ENCODE peak calls at places on chromosomes 3 and 15, in four cellular contexts. One of them, this sample, is unnamed.
A peak's percentile ranks its signal among the peaks of the same experiment; 100 is the strongest.

GRCh38 chr3:69051796-69052566 is at the start of gene TMF1:
- DNase-seq in substantia nigra: no peak
- DNase-seq in 8988T: peak; percentile 47
- DNase-seq in skeletal muscle cell: peak; percentile 97
- DNase-seq in this sample: no peak

GRCh38 chr3:181103605-181104004 is 114.1 kb upstream of the DNAJC19 start:
- DNase-seq in substantia nigra: no peak
- DNase-seq in 8988T: no peak
- DNase-seq in skeletal muscle cell: no peak
- DNase-seq in this sample: no peak

GRCh38 chr3:176734146-176734545 is 463.1 kb downstream of the TBL1XR1 start:
- DNase-seq in substantia nigra: no peak
- DNase-seq in 8988T: no peak
- DNase-seq in skeletal muscle cell: no peak
- DNase-seq in this sample: no peak

GRCh38 chr3:109927726-109928125 is 590.4 kb upstream of the DPPA4 start:
- DNase-seq in substantia nigra: no peak
- DNase-seq in 8988T: no peak
- DNase-seq in skeletal muscle cell: no peak
- DNase-seq in this sample: no peak

GRCh38 chr3:154921351-154921750 is 158.8 kb upstream of the MME start:
- DNase-seq in substantia nigra: no peak
- DNase-seq in 8988T: no peak
- DNase-seq in skeletal muscle cell: no peak
- DNase-seq in this sample: no peak

GRCh38 chr3:42442640-42443039 is 32.2 kb upstream of the LYZL4 start:
- DNase-seq in substantia nigra: no peak
- DNase-seq in 8988T: no peak
- DNase-seq in skeletal muscle cell: no peak
- DNase-seq in this sample: no peak

GRCh38 chr15:74622758-74623157 is 7.1 kb downstream of the CLK3 start:
- DNase-seq in substantia nigra: no peak
- DNase-seq in 8988T: no peak
- DNase-seq in skeletal muscle cell: no peak
- DNase-seq in this sample: no peak

GRCh38 chr3:28286595-28286994 is 45.2 kb downstream of the CMC1 start:
- DNase-seq in substantia nigra: no peak
- DNase-seq in 8988T: no peak
- DNase-seq in skeletal muscle cell: peak; percentile 3
- DNase-seq in this sample: no peak

GRCh38 chr3:52651592-52651991 is 34.1 kb downstream of the PBRM1 start:
- DNase-seq in substantia nigra: no peak
- DNase-seq in 8988T: no peak
- DNase-seq in skeletal muscle cell: no peak
- DNase-seq in this sample: no peak

GRCh38 chr3:69309810-69310209 is 76.1 kb downstream of the FRMD4B start:
- DNase-seq in substantia nigra: no peak
- DNase-seq in 8988T: no peak
- DNase-seq in skeletal muscle cell: peak; percentile 19
- DNase-seq in this sample: no peak

GRCh38 chr3:133855772-133856171 is 39.9 kb downstream of the RAB6B start:
- DNase-seq in substantia nigra: no peak
- DNase-seq in 8988T: no peak
- DNase-seq in skeletal muscle cell: no peak
- DNase-seq in this sample: no peak

GRCh38 chr15:52710050-52710709 is 31.0 kb upstream of the ATOSA start:
- DNase-seq in substantia nigra: no peak
- DNase-seq in 8988T: no peak
- DNase-seq in skeletal muscle cell: no peak
- DNase-seq in this sample: no peak

GRCh38 chr3:151708868-151709267 is 24.9 kb upstream of the AADACL2 start:
- DNase-seq in substantia nigra: no peak
- DNase-seq in 8988T: no peak
- DNase-seq in skeletal muscle cell: no peak
- DNase-seq in this sample: no peak

GRCh38 chr15:58582150-58582549 is 150.4 kb downstream of the LIPC start:
- DNase-seq in substantia nigra: no peak
- DNase-seq in 8988T: no peak
- DNase-seq in skeletal muscle cell: no peak
- DNase-seq in this sample: no peak

GRCh38 chr3:112117415-112117814 is 15.6 kb downstream of the GCSAM start:
- DNase-seq in substantia nigra: no peak
- DNase-seq in 8988T: no peak
- DNase-seq in skeletal muscle cell: no peak
- DNase-seq in this sample: no peak

GRCh38 chr3:58824285-58824684 is 157.7 kb upstream of the FAM3D start:
- DNase-seq in substantia nigra: peak; percentile 24
- DNase-seq in 8988T: no peak
- DNase-seq in skeletal muscle cell: peak; percentile 24
- DNase-seq in this sample: no peak

GRCh38 chr3:154955907-154956533 is 124.1 kb upstream of the MME start:
- DNase-seq in substantia nigra: no peak
- DNase-seq in 8988T: no peak
- DNase-seq in skeletal muscle cell: no peak
- DNase-seq in this sample: no peak

This sample was measured in C1 segment of cervical spinal cord.